ENCODE peak calls at places on chromosomes 5 and 9, in eight cellular contexts. F, J, R, S, P, Z, A and L are unnamed samples.
A peak's percentile ranks its signal among the peaks of the same experiment; 100 is the strongest.

GRCh38 chr9:119905706-119906105 is 536.5 kb upstream of the BRINP1 start:
- DNase-seq in F (no peak), J (no peak), R (peak; percentile 1), S (no peak), P (no peak), Z (no peak), A (no peak), L (no peak)

GRCh38 chr5:125152461-125153189 is 406.2 kb upstream of the ZNF608 start:
- DNase-seq in F (no peak), J (no peak), R (no peak), S (no peak), P (no peak), Z (no peak), A (no peak), L (no peak)

GRCh38 chr9:33233659-33234335 is 6.2 kb upstream of the SPINK4 start:
- DNase-seq in F (peak; percentile 99), J (no peak), R (no peak), S (no peak), P (no peak), Z (no peak), A (no peak), L (peak; percentile 100)

GRCh38 chr9:92183449-92183848 is 68.2 kb upstream of the SPTLC1 start:
- DNase-seq in F (no peak), J (no peak), R (no peak), S (no peak), P (peak; percentile 52), Z (no peak), A (no peak), L (no peak)

GRCh38 chr9:132787748-132788159 is 90.3 kb downstream of the AK8 start:
- DNase-seq in F (no peak), J (no peak), R (peak; percentile 9), S (no peak), P (no peak), Z (no peak), A (peak; percentile 7), L (no peak)

GRCh38 chr9:93058357-93059096 is at the start of gene SUSD3:
- DNase-seq in F (no peak), J (peak; percentile 97), R (peak; percentile 54), S (peak; percentile 89), P (peak; percentile 98), Z (peak; percentile 89), A (peak; percentile 60), L (no peak)

GRCh38 chr5:177552839-177553455 is 1.4 kb downstream of the FAM193B start:
- DNase-seq in F (no peak), J (peak; percentile 54), R (peak; percentile 29), S (no peak), P (no peak), Z (no peak), A (no peak), L (no peak)

GRCh38 chr9:6782378-6782777 is 24.6 kb downstream of the KDM4C start:
- DNase-seq in F (no peak), J (no peak), R (no peak), S (no peak), P (no peak), Z (no peak), A (no peak), L (no peak)

GRCh38 chr5:151288180-151288579 is 15.4 kb downstream of the SLC36A3 start:
- DNase-seq in F (no peak), J (no peak), R (peak; percentile 6), S (no peak), P (no peak), Z (no peak), A (no peak), L (no peak)

GRCh38 chr5:141958113-141958512 is at the start of gene PCDH12:
- DNase-seq in F (peak; percentile 7), J (peak; percentile 58), R (no peak), S (peak; percentile 31), P (no peak), Z (no peak), A (no peak), L (no peak)

GRCh38 chr5:143491644-143492043 is 88.2 kb upstream of the NR3C1 start:
- DNase-seq in F (no peak), J (no peak), R (peak; percentile 85), S (no peak), P (no peak), Z (no peak), A (no peak), L (peak; percentile 47)

GRCh38 chr5:123116757-123117156 is 27.7 kb downstream of the PRDM6 start:
- DNase-seq in F (no peak), J (no peak), R (no peak), S (no peak), P (no peak), Z (no peak), A (no peak), L (no peak)

GRCh38 chr5:100424017-100424416 is 111.2 kb upstream of the FAM174A start:
- DNase-seq in F (peak; percentile 2), J (no peak), R (no peak), S (no peak), P (peak; percentile 10), Z (no peak), A (no peak), L (no peak)

GRCh38 chr9:116269250-116269649 is 115.7 kb downstream of the PAPPA start:
- DNase-seq in F (no peak), J (no peak), R (no peak), S (no peak), P (no peak), Z (no peak), A (no peak), L (no peak)

GRCh38 chr5:39200081-39200480 is 19.3 kb downstream of the FYB1 start:
- DNase-seq in F (no peak), J (no peak), R (no peak), S (no peak), P (no peak), Z (no peak), A (no peak), L (no peak)

GRCh38 chr5:39197556-39197955 is 21.8 kb downstream of the FYB1 start:
- DNase-seq in F (no peak), J (no peak), R (no peak), S (no peak), P (no peak), Z (no peak), A (no peak), L (peak; percentile 81)

GRCh38 chr5:39199335-39199734 is 20.0 kb downstream of the FYB1 start:
- DNase-seq in F (no peak), J (no peak), R (no peak), S (no peak), P (no peak), Z (no peak), A (no peak), L (no peak)

GRCh38 chr5:39195198-39195826 is 24.1 kb downstream of the FYB1 start:
- DNase-seq in F (no peak), J (no peak), R (no peak), S (no peak), P (no peak), Z (no peak), A (no peak), L (no peak)

DNA sequence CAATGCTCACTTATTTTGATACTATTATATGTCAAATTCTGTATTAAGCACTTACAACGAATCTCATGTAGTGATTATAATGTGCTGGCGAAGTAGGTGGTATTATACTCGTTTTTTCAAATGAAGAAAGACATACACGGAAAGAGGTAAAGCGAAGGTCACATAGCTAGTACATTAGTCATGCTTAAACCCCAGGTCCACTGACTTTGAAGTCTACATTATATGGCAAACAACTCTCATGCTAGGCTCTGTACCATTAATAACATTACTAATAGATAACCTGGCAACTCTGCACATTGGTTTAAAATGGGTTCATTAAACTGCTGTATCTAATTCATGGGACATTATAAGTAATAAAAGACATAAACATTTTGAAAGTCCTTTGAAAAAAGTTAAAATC is 21.3 kb downstream of the FYB1 start:
- DNase-seq in F (no peak), J (no peak), R (peak; percentile 79), S (no peak), P (no peak), Z (no peak), A (no peak), L (peak; percentile 67)
- TF ChIP-seq USF2 in F (no peak), J (no peak), R (no peak), S (no peak), P (no peak), Z (no peak), A (no peak), L (no peak)

GRCh38 chr5:150000990-150001659 is 586 bp downstream of the HMGXB3 start:
- DNase-seq in F (peak; percentile 50), J (peak; percentile 49), R (no peak), S (peak; percentile 60), P (peak; percentile 67), Z (no peak), A (no peak), L (peak; percentile 29)
- TF ChIP-seq USF2 in F (no peak), J (no peak), R (no peak), S (no peak), P (no peak), Z (no peak), A (no peak), L (no peak)

DNA sequence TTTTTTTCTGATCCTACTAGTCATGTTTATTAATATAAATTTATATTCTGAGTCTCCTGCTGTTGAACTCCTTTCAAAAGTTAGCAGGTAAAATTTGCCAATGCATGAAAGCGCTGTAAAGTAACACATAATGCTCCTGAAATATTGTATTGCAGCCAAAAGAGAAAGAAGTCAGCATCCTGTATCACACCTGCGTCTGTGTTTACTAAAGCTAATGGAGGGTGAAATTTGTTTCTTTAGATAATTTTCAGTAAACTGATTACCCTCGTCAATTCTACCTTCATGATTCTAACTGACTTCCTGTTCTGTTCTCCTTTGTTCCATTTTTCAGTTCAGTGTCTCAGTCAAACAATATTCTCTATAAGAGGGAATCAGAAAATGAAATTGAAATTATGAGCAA is 415.4 kb downstream of the CDH9 start:
- DNase-seq in F (no peak), J (no peak), R (no peak), S (no peak), P (no peak), Z (no peak), A (no peak), L (no peak)
- TF ChIP-seq USF2 in F (no peak), J (no peak), R (no peak), S (no peak), P (no peak), Z (no peak), A (no peak), L (no peak)

DNA sequence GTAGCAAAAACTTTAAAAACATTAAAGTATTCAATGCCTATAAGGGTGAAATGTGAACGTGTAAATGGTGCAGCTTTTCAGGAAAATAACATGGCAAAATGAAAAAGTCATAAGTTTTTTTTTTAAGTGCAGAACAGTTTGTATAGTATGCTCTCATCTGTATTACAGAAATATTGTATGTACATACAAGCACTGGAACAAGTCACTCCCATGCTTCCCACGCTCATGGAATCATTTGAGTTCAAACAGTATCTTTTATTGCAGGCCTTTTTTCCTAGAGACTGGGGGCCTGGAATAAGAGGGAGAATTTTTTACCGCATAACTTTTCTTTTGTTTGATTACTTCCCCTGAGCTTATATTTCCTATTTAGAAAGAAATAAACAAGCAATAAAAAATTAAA is 94.1 kb downstream of the SSBP2 start:
- DNase-seq in F (no peak), J (no peak), R (no peak), S (no peak), P (no peak), Z (no peak), A (no peak), L (no peak)
- TF ChIP-seq USF2 in F (no peak), J (no peak), R (no peak), S (no peak), P (no peak), Z (no peak), A (no peak), L (no peak)